ENCODE peak calls at places on chromosomes 7 and 10, in nine cellular contexts. X is breast epithelium, P is body of pancreas, T is endothelial cell of umbilical vein, H is dorsolateral prefrontal cortex, J is A549, U is cardiac muscle cell, B is colonic mucosa, M is hepatocyte. F is an unnamed sample.

GRCh38 chr10:77823811-77824542 is 102.6 kb downstream of the DLG5 start:
- DNase-seq in B (no peak), M (no peak), T (no peak), P (no peak), X (no peak), J (no peak), H (no peak), U (no peak), F (no peak)

GRCh38 chr10:14092749-14093148 is 238.0 kb downstream of the FRMD4A start:
- DNase-seq in T (no peak), P (no peak), X (no peak), U (no peak), H (no peak), M (no peak), J (no peak), B (no peak), F (no peak)

GRCh38 chr7:54814401-54814800 is 55.4 kb upstream of the SEC61G start:
- DNase-seq in J (peak; percentile 13), P (no peak), H (no peak), B (no peak), U (no peak), T (no peak), X (no peak), M (no peak), F (no peak)

GRCh38 chr7:136687693-136688322 is 180.6 kb upstream of the CHRM2 start:
- DNase-seq in J (peak; percentile 24), P (peak; percentile 13), M (peak; percentile 46), X (no peak), B (no peak), T (peak; percentile 7), H (no peak), U (peak; percentile 47), F (no peak)

GRCh38 chr10:70729763-70730357 is 55.3 kb downstream of the TBATA start:
- DNase-seq in X (no peak), J (no peak), U (peak; percentile 49), B (peak; percentile 42), H (peak; percentile 43), T (no peak), P (no peak), M (no peak), F (no peak)

GRCh38 chr7:5824297-5824610 is 42.8 kb upstream of the RNF216 start:
- DNase-seq in M (no peak), U (no peak), B (no peak), X (no peak), P (no peak), T (no peak), J (no peak), H (no peak), F (peak; percentile 22)

GRCh38 chr10:14191871-14192270 is 138.9 kb downstream of the FRMD4A start:
- DNase-seq in H (no peak), B (no peak), P (no peak), U (no peak), T (no peak), M (no peak), X (no peak), J (no peak), F (no peak)

GRCh38 chr10:72069751-72070501 is 18.4 kb downstream of the SPOCK2 start:
- DNase-seq in J (no peak), X (no peak), T (no peak), P (no peak), H (no peak), U (no peak), M (no peak), B (no peak), F (no peak)

GRCh38 chr10:103610083-103610472 is 116.6 kb downstream of the NEURL1 start:
- DNase-seq in J (no peak), U (no peak), M (no peak), B (no peak), H (no peak), P (no peak), T (no peak), X (no peak), F (no peak)

GRCh38 chr10:50396491-50397311 is 145.4 kb upstream of the ASAH2 start:
- DNase-seq in P (no peak), U (peak; percentile 43), T (no peak), X (no peak), J (no peak), B (no peak), H (no peak), M (no peak), F (no peak)

DNA sequence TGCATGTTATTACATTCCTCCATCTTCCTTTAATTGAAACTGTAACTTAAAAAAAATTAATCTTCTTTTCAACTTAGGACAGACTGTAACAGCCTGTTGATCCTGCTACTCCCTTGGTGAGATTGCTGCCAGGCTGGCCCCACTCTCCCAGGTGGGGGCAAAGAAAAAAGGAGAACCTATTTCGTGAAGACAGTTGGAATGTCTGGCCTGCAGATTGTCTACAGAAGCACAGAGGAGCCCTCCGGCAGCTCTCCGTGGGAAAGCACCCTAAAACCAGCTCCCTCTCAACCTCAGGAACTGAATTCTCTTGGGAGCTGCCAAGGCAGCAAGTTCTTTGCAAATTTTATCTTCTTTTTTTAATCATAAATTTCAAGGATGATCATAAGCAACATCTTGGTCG is 32.8 kb downstream of the GRB10 start:
- DNase-seq in X (no peak), M (no peak), B (no peak), H (no peak), P (no peak), T (no peak), U (no peak), J (no peak), F (no peak)
- H3K27ac ChIP-seq in X (no peak overlapping the region), M (no peak overlapping the region), B (no peak overlapping the region), H (no peak overlapping the region), P (no peak overlapping the region), T (no peak overlapping the region), U (no peak overlapping the region), J (no peak overlapping the region), F (no peak overlapping the region)

GRCh38 chr7:19944363-19945120 is 171.1 kb upstream of the TMEM196 start:
- DNase-seq in B (no peak), P (no peak), X (no peak), T (no peak), H (no peak), J (no peak), M (no peak), U (no peak), F (no peak)
- H3K27ac ChIP-seq in B (no peak overlapping the region), P (no peak overlapping the region), X (no peak overlapping the region), T (no peak overlapping the region), H (no peak overlapping the region), J (no peak overlapping the region), M (no peak overlapping the region), U (no peak overlapping the region), F (no peak overlapping the region)

GRCh38 chr10:119286983-119287612 is 79.7 kb downstream of the GRK5 start:
- DNase-seq in M (no peak), X (no peak), H (no peak), U (no peak), P (no peak), T (no peak), B (no peak), J (no peak), F (no peak)
- H3K27ac ChIP-seq in M (no peak overlapping the region), X (peak overlapping the region; percentile 73), H (no peak overlapping the region), U (no peak overlapping the region), P (no peak overlapping the region), T (no peak overlapping the region), B (no peak overlapping the region), J (no peak overlapping the region), F (no peak overlapping the region)

GRCh38 chr10:32269343-32270100 is 77.4 kb downstream of the EPC1 start:
- DNase-seq in J (no peak), X (no peak), P (no peak), T (no peak), H (no peak), B (no peak), U (no peak), M (no peak), F (no peak)

GRCh38 chr10:32271617-32272016 is 75.3 kb downstream of the EPC1 start:
- DNase-seq in H (no peak), M (no peak), U (peak; percentile 23), P (no peak), X (no peak), B (no peak), T (no peak), J (no peak), F (no peak)

DNA sequence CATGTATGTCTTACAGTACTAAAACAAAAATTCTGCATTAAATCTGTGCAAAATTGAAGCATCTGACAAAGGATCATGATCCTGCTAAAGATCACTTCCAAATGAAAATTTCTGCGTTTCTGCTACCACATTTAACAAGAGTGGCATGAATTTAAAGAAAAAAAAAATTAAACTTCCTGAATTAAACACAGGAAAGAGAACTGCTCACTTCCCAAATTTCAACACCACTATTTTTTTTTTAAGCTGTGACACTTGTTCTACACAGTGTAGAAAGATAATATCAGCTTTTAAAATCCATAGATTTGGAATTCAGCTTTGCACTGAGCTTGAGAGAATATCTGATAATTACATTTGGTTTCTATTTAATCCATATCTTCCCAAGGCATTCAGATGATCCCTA is 73.6 kb downstream of the EPC1 start:
- DNase-seq in X (no peak), J (no peak), T (no peak), B (no peak), H (no peak), U (no peak), P (no peak), M (no peak), F (no peak)
- H3K27ac ChIP-seq in X (no peak overlapping the region), J (no peak overlapping the region), T (no peak overlapping the region), B (no peak overlapping the region), H (no peak overlapping the region), U (no peak overlapping the region), P (no peak overlapping the region), M (no peak overlapping the region), F (no peak overlapping the region)

DNA sequence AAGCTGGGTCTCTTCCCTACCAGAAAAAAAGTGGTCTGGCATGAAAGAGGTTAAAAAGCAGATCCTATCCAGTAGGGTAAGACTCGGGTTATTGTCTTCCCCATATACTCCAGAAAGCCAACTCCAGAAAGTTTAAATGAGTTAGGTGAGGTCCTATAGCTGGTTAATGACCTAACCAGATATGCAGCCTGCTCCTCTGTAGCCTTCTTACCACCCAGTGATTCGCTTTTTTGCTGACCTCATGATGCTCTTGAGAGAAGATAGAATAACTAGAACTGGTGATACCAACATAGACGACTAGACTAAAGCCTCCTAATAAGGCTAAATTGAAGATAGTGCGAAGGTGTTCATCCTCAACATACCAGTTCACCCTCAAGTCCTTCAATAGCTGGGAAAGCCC is 675 bp upstream of the GIMAP1 start:
- DNase-seq in J (no peak), T (no peak), U (no peak), B (no peak), H (no peak), M (no peak), P (no peak), X (no peak), F (no peak)
- H3K27ac ChIP-seq in J (no peak overlapping the region), T (peak overlapping the region; percentile 39), U (no peak overlapping the region), B (peak overlapping the region; percentile 53), H (peak overlapping the region; percentile 44), M (no peak overlapping the region), P (no peak overlapping the region), X (peak overlapping the region; percentile 15), F (no peak overlapping the region)

GRCh38 chr10:63260103-63260859 is 127.2 kb downstream of the NRBF2 start:
- DNase-seq in H (no peak), J (no peak), T (no peak), X (no peak), P (no peak), U (no peak), M (no peak), B (no peak), F (no peak)
- H3K27ac ChIP-seq in H (no peak overlapping the region), J (no peak overlapping the region), T (no peak overlapping the region), X (peak overlapping the region; percentile 56), P (no peak overlapping the region), U (peak overlapping the region; percentile 16), M (no peak overlapping the region), B (no peak overlapping the region), F (no peak overlapping the region)

F was measured in caudate nucleus.